ENCODE peak calls at places on chromosomes 2 and 18, in four cellular contexts. One of them, this sample, is unnamed.

GRCh38 chr2:240399419-240400318 is 35.8 kb upstream of the GPC1 start:
- DNase-seq in mesenchymal stem cell: no peak
- DNase-seq in H1: no peak
- DNase-seq in IMR-90: no peak
- DNase-seq in this sample: no peak

GRCh38 chr2:128319773-128320608 is 1.3 kb upstream of the HS6ST1 start:
- DNase-seq in IMR-90: no peak
- DNase-seq in mesenchymal stem cell: no peak
- DNase-seq in H1: no peak
- DNase-seq in this sample: no peak

GRCh38 chr2:38876407-38876806 is 631 bp downstream of the MORN2 start:
- DNase-seq in mesenchymal stem cell: peak; percentile 1
- DNase-seq in H1: no peak
- DNase-seq in IMR-90: no peak
- DNase-seq in this sample: no peak

GRCh38 chr2:235301202-235302076 is 192.4 kb upstream of the AGAP1 start:
- DNase-seq in IMR-90: no peak
- DNase-seq in H1: no peak
- DNase-seq in mesenchymal stem cell: no peak
- DNase-seq in this sample: no peak

GRCh38 chr2:18911416-18911815 is 322.0 kb upstream of the NT5C1B start:
- DNase-seq in H1: no peak
- DNase-seq in IMR-90: no peak
- DNase-seq in mesenchymal stem cell: no peak
- DNase-seq in this sample: no peak

GRCh38 chr2:239290618-239291504 is 110.0 kb downstream of the HDAC4 start:
- DNase-seq in H1: no peak
- DNase-seq in IMR-90: no peak
- DNase-seq in mesenchymal stem cell: peak; percentile 64
- DNase-seq in this sample: peak; percentile 40

GRCh38 chr2:58032016-58032750 is 14.4 kb upstream of the VRK2 start:
- DNase-seq in mesenchymal stem cell: peak; percentile 51
- DNase-seq in IMR-90: peak; percentile 78
- DNase-seq in H1: no peak
- DNase-seq in this sample: no peak

GRCh38 chr2:181074457-181074856 is 94.1 kb downstream of the UBE2E3 start:
- DNase-seq in H1: no peak
- DNase-seq in IMR-90: peak; percentile 34
- DNase-seq in mesenchymal stem cell: peak; percentile 26
- DNase-seq in this sample: no peak

GRCh38 chr2:42767899-42768705 is 4.2 kb upstream of the OXER1 start:
- DNase-seq in mesenchymal stem cell: no peak
- DNase-seq in H1: no peak
- DNase-seq in IMR-90: no peak
- DNase-seq in this sample: no peak

GRCh38 chr2:11750917-11751316 is 4.5 kb downstream of the LPIN1 start:
- DNase-seq in H1: no peak
- DNase-seq in mesenchymal stem cell: no peak
- DNase-seq in IMR-90: no peak
- DNase-seq in this sample: no peak

GRCh38 chr2:190097115-190097514 is 34.6 kb upstream of the MSTN start:
- DNase-seq in IMR-90: no peak
- DNase-seq in mesenchymal stem cell: no peak
- DNase-seq in H1: no peak
- DNase-seq in this sample: no peak

GRCh38 chr2:238771193-238771592 is 76.7 kb upstream of the TWIST2 start:
- DNase-seq in mesenchymal stem cell: no peak
- DNase-seq in IMR-90: peak; percentile 28
- DNase-seq in H1: no peak
- DNase-seq in this sample: no peak

GRCh38 chr18:23725351-23725750 is 36.1 kb downstream of the LAMA3 start:
- DNase-seq in H1: no peak
- DNase-seq in mesenchymal stem cell: no peak
- DNase-seq in IMR-90: no peak
- DNase-seq in this sample: no peak

GRCh38 chr2:152686308-152686707 is 31.0 kb downstream of the PRPF40A start:
- DNase-seq in IMR-90: peak; percentile 18
- DNase-seq in mesenchymal stem cell: no peak
- DNase-seq in H1: no peak
- DNase-seq in this sample: no peak

GRCh38 chr2:240989451-240990265 is 8.8 kb upstream of the SNED1 start:
- DNase-seq in mesenchymal stem cell: peak; percentile 44
- DNase-seq in H1: no peak
- DNase-seq in IMR-90: peak; percentile 16
- DNase-seq in this sample: no peak

GRCh38 chr18:70289351-70290330 is 796 bp downstream of the SOCS6 start:
- DNase-seq in IMR-90: peak; percentile 31
- DNase-seq in H1: no peak
- DNase-seq in mesenchymal stem cell: peak; percentile 38
- DNase-seq in this sample: peak; percentile 36

GRCh38 chr2:216829533-216829932 is 30.3 kb downstream of the TNP1 start:
- DNase-seq in IMR-90: peak; percentile 63
- DNase-seq in mesenchymal stem cell: peak; percentile 64
- DNase-seq in H1: no peak
- DNase-seq in this sample: no peak

GRCh38 chr2:51624995-51625394 is 593.1 kb upstream of the NRXN1 start:
- DNase-seq in H1: no peak
- DNase-seq in mesenchymal stem cell: peak; percentile 5
- DNase-seq in IMR-90: peak; percentile 73
- DNase-seq in this sample: no peak

GRCh38 chr18:74803769-74804168 is 206.1 kb downstream of the ZNF407 start:
- DNase-seq in H1: no peak
- DNase-seq in mesenchymal stem cell: no peak
- DNase-seq in IMR-90: no peak
- DNase-seq in this sample: no peak

GRCh38 chr2:172228177-172228785 is 125.6 kb upstream of the DLX2 start:
- DNase-seq in mesenchymal stem cell: no peak
- DNase-seq in IMR-90: no peak
- DNase-seq in H1: no peak
- DNase-seq in this sample: no peak

GRCh38 chr2:70944291-70944690 is 8.6 kb downstream of the ATP6V1B1 start:
- DNase-seq in IMR-90: no peak
- DNase-seq in mesenchymal stem cell: no peak
- DNase-seq in H1: no peak
- DNase-seq in this sample: no peak

GRCh38 chr2:128288781-128289180 is 29.9 kb downstream of the HS6ST1 start:
- DNase-seq in H1: no peak
- DNase-seq in mesenchymal stem cell: no peak
- DNase-seq in IMR-90: no peak
- DNase-seq in this sample: no peak

GRCh38 chr2:100107911-100108647 is 34.3 kb downstream of the AFF3 start:
- DNase-seq in IMR-90: no peak
- DNase-seq in mesenchymal stem cell: peak; percentile 9
- DNase-seq in H1: no peak
- DNase-seq in this sample: no peak

GRCh38 chr2:179272406-179273192 is 8.0 kb upstream of the SESTD1 start:
- DNase-seq in mesenchymal stem cell: no peak
- DNase-seq in H1: no peak
- DNase-seq in IMR-90: peak; percentile 73
- DNase-seq in this sample: no peak

GRCh38 chr2:96716388-96716787 is 23.5 kb downstream of the LMAN2L start:
- DNase-seq in H1: no peak
- DNase-seq in IMR-90: no peak
- DNase-seq in mesenchymal stem cell: no peak
- DNase-seq in this sample: no peak

GRCh38 chr2:19878268-19879046 is 23.3 kb downstream of the TTC32 start:
- DNase-seq in mesenchymal stem cell: no peak
- DNase-seq in IMR-90: no peak
- DNase-seq in H1: no peak
- DNase-seq in this sample: no peak

GRCh38 chr2:26469092-26469710 is 8.7 kb downstream of the OTOF start:
- DNase-seq in H1: peak; percentile 75
- DNase-seq in mesenchymal stem cell: peak; percentile 28
- DNase-seq in IMR-90: peak; percentile 59
- DNase-seq in this sample: peak; percentile 62

GRCh38 chr2:9765611-9766531 is 77.4 kb upstream of the TAF1B start:
- DNase-seq in mesenchymal stem cell: no peak
- DNase-seq in H1: no peak
- DNase-seq in IMR-90: no peak
- DNase-seq in this sample: no peak

GRCh38 chr2:74379851-74380789 is at the start of gene DCTN1:
- DNase-seq in IMR-90: peak; percentile 80
- DNase-seq in H1: no peak
- DNase-seq in mesenchymal stem cell: peak; percentile 81
- DNase-seq in this sample: peak; percentile 46

GRCh38 chr2:26396734-26397298 is 4.9 kb upstream of the DRC1 start:
- DNase-seq in H1: no peak
- DNase-seq in IMR-90: no peak
- DNase-seq in mesenchymal stem cell: no peak
- DNase-seq in this sample: no peak

GRCh38 chr18:47174545-47175116 is 1.5 kb downstream of the IER3IP1 start:
- DNase-seq in H1: no peak
- DNase-seq in IMR-90: no peak
- DNase-seq in mesenchymal stem cell: no peak
- DNase-seq in this sample: no peak

GRCh38 chr18:47172476-47172875 is 3.7 kb downstream of the IER3IP1 start:
- DNase-seq in H1: no peak
- DNase-seq in IMR-90: peak; percentile 35
- DNase-seq in mesenchymal stem cell: peak; percentile 59
- DNase-seq in this sample: no peak

GRCh38 chr18:47175283-47175894 is 775 bp downstream of the IER3IP1 start:
- DNase-seq in mesenchymal stem cell: peak; percentile 54
- DNase-seq in IMR-90: no peak
- DNase-seq in H1: no peak
- DNase-seq in this sample: no peak

GRCh38 chr18:47180765-47181164 is 4.6 kb upstream of the IER3IP1 start:
- DNase-seq in IMR-90: no peak
- DNase-seq in H1: no peak
- DNase-seq in mesenchymal stem cell: no peak
- DNase-seq in this sample: no peak

DNA sequence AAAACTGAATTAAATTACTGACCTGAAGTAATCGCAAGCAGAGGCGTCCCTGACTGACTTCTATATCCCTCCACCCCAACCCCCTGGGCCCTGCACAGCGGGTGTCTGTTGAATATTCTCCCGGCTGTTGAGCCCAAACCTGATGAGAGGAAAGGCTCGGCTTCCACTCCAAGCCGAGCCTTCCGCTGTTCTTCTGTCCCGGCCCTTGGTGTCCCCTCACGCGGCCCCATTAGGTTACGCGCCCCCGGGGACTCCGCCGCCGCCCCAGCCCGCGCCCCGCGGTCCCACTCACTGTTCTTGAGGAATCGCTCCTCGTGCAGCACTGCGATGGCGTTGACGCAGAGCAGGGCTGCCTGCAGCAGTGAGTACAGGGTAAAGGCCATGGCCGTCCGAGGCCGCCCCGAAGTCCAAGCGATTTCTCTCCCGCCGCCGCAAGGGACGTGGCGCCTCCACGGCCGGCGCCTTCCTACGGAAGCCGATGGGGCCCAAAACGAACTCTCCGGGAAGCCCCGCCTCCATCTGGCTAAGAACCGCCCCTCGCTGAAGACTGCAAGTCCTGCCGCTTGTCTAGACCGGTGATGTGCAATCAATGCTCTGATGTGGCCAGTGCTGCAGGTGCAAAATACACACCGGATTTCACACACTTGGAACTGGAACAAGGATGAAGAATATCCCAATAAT is at the start of gene IER3IP1:
- DNase-seq in mesenchymal stem cell: peak; percentile 93
- DNase-seq in H1: no peak
- DNase-seq in IMR-90: peak; percentile 91
- DNase-seq in this sample: peak; percentile 82
- H4K91ac ChIP-seq in mesenchymal stem cell: peak within 1 kb of the TSS; percentile 98
- H4K91ac ChIP-seq in H1: no peak within 1 kb of the TSS
- H4K91ac ChIP-seq in IMR-90: peak within 1 kb of the TSS; percentile 90
- H4K91ac ChIP-seq in this sample: no peak within 1 kb of the TSS

GRCh38 chr2:222304737-222305509 is 6.1 kb upstream of the PAX3 start:
- DNase-seq in IMR-90: no peak
- DNase-seq in H1: no peak
- DNase-seq in mesenchymal stem cell: no peak
- DNase-seq in this sample: no peak

GRCh38 chr2:222302178-222303018 is 3.6 kb upstream of the PAX3 start:
- DNase-seq in IMR-90: no peak
- DNase-seq in H1: no peak
- DNase-seq in mesenchymal stem cell: no peak
- DNase-seq in this sample: no peak

GRCh38 chr2:222305510-222306392 is 7.0 kb upstream of the PAX3 start:
- DNase-seq in H1: no peak
- DNase-seq in IMR-90: no peak
- DNase-seq in mesenchymal stem cell: no peak
- DNase-seq in this sample: no peak

GRCh38 chr2:222303045-222303827 is 4.4 kb upstream of the PAX3 start:
- DNase-seq in mesenchymal stem cell: no peak
- DNase-seq in H1: no peak
- DNase-seq in IMR-90: no peak
- DNase-seq in this sample: no peak

GRCh38 chr2:222303828-222304736 is 5.3 kb upstream of the PAX3 start:
- DNase-seq in H1: no peak
- DNase-seq in mesenchymal stem cell: no peak
- DNase-seq in IMR-90: no peak
- DNase-seq in this sample: no peak
- H3K27ac ChIP-seq in H1: no peak overlapping the region
- H3K27ac ChIP-seq in mesenchymal stem cell: no peak overlapping the region
- H3K27ac ChIP-seq in IMR-90: no peak overlapping the region
- H3K27ac ChIP-seq in this sample: no peak overlapping the region

GRCh38 chr18:79573921-79574491 is 105.6 kb upstream of the CTDP1 start:
- DNase-seq in H1: no peak
- DNase-seq in mesenchymal stem cell: no peak
- DNase-seq in IMR-90: no peak
- DNase-seq in this sample: no peak
- H4K91ac ChIP-seq in H1: no peak overlapping the region
- H4K91ac ChIP-seq in mesenchymal stem cell: no peak overlapping the region
- H4K91ac ChIP-seq in IMR-90: no peak overlapping the region
- H4K91ac ChIP-seq in this sample: no peak overlapping the region

DNA sequence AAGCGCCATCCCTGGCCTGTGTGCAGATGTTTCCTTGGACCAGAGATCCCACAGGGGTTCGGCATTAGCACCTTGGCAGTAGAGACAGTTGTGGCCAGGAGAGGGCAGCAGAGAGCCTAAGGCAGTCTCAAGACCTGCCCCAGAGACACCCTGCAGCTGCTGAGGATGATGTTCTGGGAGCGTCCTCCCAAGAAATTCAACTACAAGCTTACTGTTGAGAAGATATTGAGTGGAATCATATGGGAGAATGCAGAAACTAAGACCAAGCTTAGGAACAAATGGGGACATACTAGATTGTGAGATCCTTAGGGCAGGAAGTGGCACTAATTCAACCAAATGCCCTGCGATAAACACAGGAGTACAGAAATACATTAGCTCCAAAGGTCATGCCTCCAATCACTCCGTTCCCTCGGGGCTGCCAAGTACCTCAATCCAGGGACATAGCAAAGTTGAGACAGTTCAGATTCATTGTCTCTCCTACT is 2.0 kb upstream of the ERMN start:
- DNase-seq in mesenchymal stem cell: peak; percentile 73
- DNase-seq in H1: peak; percentile 80
- DNase-seq in IMR-90: peak; percentile 74
- DNase-seq in this sample: peak; percentile 74
- H3K27ac ChIP-seq in mesenchymal stem cell: peak overlapping the region; percentile 30
- H3K27ac ChIP-seq in H1: no peak overlapping the region
- H3K27ac ChIP-seq in IMR-90: no peak overlapping the region
- H3K27ac ChIP-seq in this sample: no peak overlapping the region

This sample was measured in neuronal stem cell.